ENCODE peak calls at places on chromosomes 2 and 18, in seven cellular contexts. One of them, this sample, is unnamed.

GRCh38 chr2:174985624-174986023 is 19.6 kb downstream of the CHN1 start:
- DNase-seq in SK-N-SH: peak
- DNase-seq in GM12878: no peak
- DNase-seq in H1: no peak
- DNase-seq in GM12892: no peak
- DNase-seq in HepG2: peak
- DNase-seq in K562: no peak
- DNase-seq in this sample: no peak

GRCh38 chr2:236824836-236825235 is 255.2 kb downstream of the ACKR3 start:
- DNase-seq in GM12892: no peak
- DNase-seq in K562: no peak
- DNase-seq in GM12878: no peak
- DNase-seq in H1: no peak
- DNase-seq in SK-N-SH: no peak
- DNase-seq in HepG2: no peak
- DNase-seq in this sample: no peak

GRCh38 chr18:75070625-75071483 is 138.1 kb downstream of the PTGR3 start:
- DNase-seq in GM12878: peak
- DNase-seq in K562: no peak
- DNase-seq in SK-N-SH: no peak
- DNase-seq in H1: no peak
- DNase-seq in HepG2: peak
- DNase-seq in GM12892: peak
- DNase-seq in this sample: peak

GRCh38 chr2:120526047-120526562 is 180.2 kb downstream of the INHBB start:
- DNase-seq in H1: no peak
- DNase-seq in GM12878: no peak
- DNase-seq in GM12892: no peak
- DNase-seq in HepG2: no peak
- DNase-seq in SK-N-SH: no peak
- DNase-seq in K562: no peak
- DNase-seq in this sample: no peak

GRCh38 chr2:218186876-218187649 is 20.3 kb upstream of the CXCR1 start:
- DNase-seq in H1: no peak
- DNase-seq in HepG2: no peak
- DNase-seq in GM12878: no peak
- DNase-seq in SK-N-SH: no peak
- DNase-seq in GM12892: no peak
- DNase-seq in K562: no peak
- DNase-seq in this sample: no peak

GRCh38 chr2:74516070-74516633 is 1.9 kb downstream of the TLX2 start:
- DNase-seq in GM12892: peak
- DNase-seq in SK-N-SH: peak
- DNase-seq in HepG2: no peak
- DNase-seq in H1: peak
- DNase-seq in GM12878: no peak
- DNase-seq in K562: no peak
- DNase-seq in this sample: peak

GRCh38 chr2:20035961-20036666 is 15.3 kb downstream of the LAPTM4A start:
- DNase-seq in K562: no peak
- DNase-seq in GM12892: no peak
- DNase-seq in GM12878: no peak
- DNase-seq in HepG2: no peak
- DNase-seq in SK-N-SH: no peak
- DNase-seq in H1: no peak
- DNase-seq in this sample: no peak

GRCh38 chr2:232013701-232014353 is 52.3 kb downstream of the DIS3L2 start:
- DNase-seq in GM12892: no peak
- DNase-seq in H1: no peak
- DNase-seq in K562: no peak
- DNase-seq in SK-N-SH: peak
- DNase-seq in GM12878: peak
- DNase-seq in HepG2: no peak
- DNase-seq in this sample: no peak

GRCh38 chr18:77106331-77106730 is 26.3 kb downstream of the MBP start:
- DNase-seq in H1: no peak
- DNase-seq in GM12878: no peak
- DNase-seq in HepG2: no peak
- DNase-seq in GM12892: no peak
- DNase-seq in K562: peak
- DNase-seq in SK-N-SH: no peak
- DNase-seq in this sample: no peak

GRCh38 chr2:191155608-191156071 is 4.8 kb upstream of the STAT4 start:
- DNase-seq in GM12892: no peak
- DNase-seq in GM12878: no peak
- DNase-seq in K562: no peak
- DNase-seq in SK-N-SH: peak
- DNase-seq in HepG2: no peak
- DNase-seq in H1: no peak
- DNase-seq in this sample: no peak

GRCh38 chr2:96353606-96354095 is 18.1 kb downstream of the NCAPH start:
- DNase-seq in GM12892: no peak
- DNase-seq in GM12878: no peak
- DNase-seq in H1: no peak
- DNase-seq in HepG2: no peak
- DNase-seq in K562: no peak
- DNase-seq in SK-N-SH: no peak
- DNase-seq in this sample: no peak

DNA sequence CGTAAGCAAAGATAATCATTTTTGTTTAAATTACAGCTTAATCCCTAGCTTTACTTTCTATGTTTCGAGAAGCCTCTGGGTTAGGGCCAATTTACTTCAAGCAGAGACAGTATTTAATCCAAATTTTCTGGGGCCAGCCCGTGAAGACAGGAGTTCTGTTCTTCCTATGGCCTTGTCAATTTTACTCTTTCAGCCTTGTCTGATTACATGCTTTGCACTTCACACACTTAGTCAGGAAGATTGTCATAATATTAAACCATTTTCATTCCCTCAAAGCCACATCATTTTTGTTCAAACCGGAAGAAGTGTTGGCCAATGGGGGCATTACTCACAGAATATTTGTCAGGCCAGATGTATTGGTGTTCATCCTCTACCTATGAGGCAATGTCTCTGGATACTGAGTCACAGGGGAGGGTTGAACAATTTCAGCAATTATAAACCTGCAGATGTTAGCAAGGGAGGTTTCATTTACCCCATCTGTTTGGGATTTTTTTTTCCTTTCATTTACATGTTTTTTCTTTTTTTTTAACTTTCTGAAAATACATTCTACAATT is 1133.2 kb upstream of the ZEB2 start:
- DNase-seq in GM12892: no peak
- DNase-seq in GM12878: no peak
- DNase-seq in K562: no peak
- DNase-seq in SK-N-SH: no peak
- DNase-seq in HepG2: no peak
- DNase-seq in H1: no peak
- DNase-seq in this sample: no peak
- TF ChIP-seq TAF1 in GM12892: no peak
- TF ChIP-seq TAF1 in GM12878: no peak
- TF ChIP-seq TAF1 in K562: no peak
- TF ChIP-seq TAF1 in SK-N-SH: no peak
- TF ChIP-seq TAF1 in HepG2: no peak
- TF ChIP-seq TAF1 in H1: no peak
- TF ChIP-seq TAF1 in this sample: no peak

DNA sequence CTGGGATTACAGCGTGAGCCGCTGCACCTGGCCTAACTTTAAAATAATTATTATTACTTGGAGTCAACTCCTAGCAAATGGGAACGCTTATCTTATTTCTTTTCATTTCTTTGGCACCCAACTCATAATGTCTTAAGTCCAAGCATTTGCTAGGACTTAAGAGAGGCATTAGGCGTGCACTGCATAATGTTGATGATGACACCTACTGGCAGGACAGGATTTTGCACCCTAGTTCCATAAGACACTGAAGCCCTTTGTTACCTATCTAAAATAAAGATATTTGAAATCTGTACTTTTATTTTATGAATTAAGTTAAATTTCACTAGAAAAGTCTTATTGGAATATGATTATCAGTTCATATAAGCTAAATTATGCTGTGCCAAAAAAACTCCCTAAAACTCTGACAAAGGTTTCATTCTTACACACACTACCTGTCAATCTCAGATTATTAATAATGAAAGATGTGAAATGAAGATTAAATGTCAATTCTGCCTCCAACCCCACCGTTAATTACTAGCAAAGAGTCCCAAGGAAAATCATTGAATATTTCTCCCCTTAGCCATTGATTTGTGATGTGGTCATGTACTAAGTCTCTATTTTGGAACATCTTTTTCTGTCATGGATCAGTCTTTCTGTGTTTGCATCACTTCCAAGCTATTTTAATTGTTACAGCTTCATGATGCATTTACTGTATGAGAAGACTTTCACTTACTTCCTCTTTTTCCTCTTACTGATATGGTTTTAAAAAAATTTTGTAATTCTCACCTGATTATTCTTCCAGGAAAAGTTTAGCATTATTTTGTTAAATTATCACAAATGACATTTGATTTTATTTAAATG is 12.7 kb upstream of the CDH2 start:
- DNase-seq in H1: peak
- DNase-seq in SK-N-SH: peak
- DNase-seq in GM12878: peak
- DNase-seq in K562: peak
- DNase-seq in GM12892: no peak
- DNase-seq in HepG2: peak
- DNase-seq in this sample: no peak
- TF ChIP-seq TAF1 in H1: no peak
- TF ChIP-seq TAF1 in SK-N-SH: no peak
- TF ChIP-seq TAF1 in GM12878: no peak
- TF ChIP-seq TAF1 in K562: no peak
- TF ChIP-seq TAF1 in GM12892: no peak
- TF ChIP-seq TAF1 in HepG2: no peak
- TF ChIP-seq TAF1 in this sample: no peak

GRCh38 chr2:183123959-183124221 is 353 bp upstream of the NUP35 start:
- DNase-seq in HepG2: no peak
- DNase-seq in GM12878: no peak
- DNase-seq in GM12892: no peak
- DNase-seq in SK-N-SH: no peak
- DNase-seq in K562: no peak
- DNase-seq in H1: no peak
- DNase-seq in this sample: peak
- TF ChIP-seq TAF1 in HepG2: no peak
- TF ChIP-seq TAF1 in GM12878: no peak
- TF ChIP-seq TAF1 in GM12892: no peak
- TF ChIP-seq TAF1 in SK-N-SH: no peak
- TF ChIP-seq TAF1 in K562: no peak
- TF ChIP-seq TAF1 in H1: no peak
- TF ChIP-seq TAF1 in this sample: no peak

GRCh38 chr2:107412209-107412904 is 414.3 kb upstream of the RGPD4 start:
- DNase-seq in K562: no peak
- DNase-seq in H1: no peak
- DNase-seq in HepG2: no peak
- DNase-seq in SK-N-SH: no peak
- DNase-seq in GM12878: no peak
- DNase-seq in GM12892: no peak
- DNase-seq in this sample: no peak
- TF ChIP-seq TAF1 in K562: no peak
- TF ChIP-seq TAF1 in H1: no peak
- TF ChIP-seq TAF1 in HepG2: no peak
- TF ChIP-seq TAF1 in SK-N-SH: no peak
- TF ChIP-seq TAF1 in GM12878: no peak
- TF ChIP-seq TAF1 in GM12892: no peak
- TF ChIP-seq TAF1 in this sample: no peak

GRCh38 chr2:47815764-47816163 is 32.8 kb downstream of the MSH6 start:
- DNase-seq in H1: no peak
- DNase-seq in GM12892: no peak
- DNase-seq in K562: no peak
- DNase-seq in HepG2: no peak
- DNase-seq in GM12878: no peak
- DNase-seq in SK-N-SH: no peak
- DNase-seq in this sample: no peak
- TF ChIP-seq TAF1 in H1: no peak
- TF ChIP-seq TAF1 in GM12892: no peak
- TF ChIP-seq TAF1 in K562: no peak
- TF ChIP-seq TAF1 in HepG2: no peak
- TF ChIP-seq TAF1 in GM12878: no peak
- TF ChIP-seq TAF1 in SK-N-SH: no peak
- TF ChIP-seq TAF1 in this sample: no peak

DNA sequence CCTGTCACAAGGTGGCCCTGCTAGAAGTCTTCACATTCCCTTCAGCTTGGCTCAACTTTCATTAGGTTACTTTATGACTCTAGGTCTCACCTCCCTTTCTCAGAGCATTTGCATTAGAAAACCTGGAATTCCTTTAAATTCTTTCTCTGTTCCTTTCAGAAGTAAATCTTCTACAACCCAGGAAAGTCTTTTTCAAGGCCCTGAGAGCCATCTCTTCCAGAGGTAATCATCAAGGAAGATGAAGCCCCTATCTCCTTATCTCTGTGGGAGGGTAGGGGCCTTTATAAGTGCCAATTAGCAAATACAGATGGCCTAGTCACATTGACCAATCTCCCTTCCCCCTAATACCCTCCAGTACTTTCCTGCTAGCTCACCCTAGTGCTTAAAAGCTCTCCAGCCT is 848.0 kb upstream of the FAM98A start:
- DNase-seq in SK-N-SH: no peak
- DNase-seq in GM12878: no peak
- DNase-seq in H1: peak
- DNase-seq in HepG2: no peak
- DNase-seq in GM12892: no peak
- DNase-seq in K562: no peak
- DNase-seq in this sample: no peak
- TF ChIP-seq TAF1 in SK-N-SH: no peak
- TF ChIP-seq TAF1 in GM12878: no peak
- TF ChIP-seq TAF1 in H1: no peak
- TF ChIP-seq TAF1 in HepG2: no peak
- TF ChIP-seq TAF1 in GM12892: no peak
- TF ChIP-seq TAF1 in K562: no peak
- TF ChIP-seq TAF1 in this sample: no peak

GRCh38 chr2:25699206-25699605 is 25.8 kb upstream of the DTNB start:
- DNase-seq in H1: no peak
- DNase-seq in HepG2: no peak
- DNase-seq in GM12878: no peak
- DNase-seq in SK-N-SH: no peak
- DNase-seq in GM12892: no peak
- DNase-seq in K562: no peak
- DNase-seq in this sample: no peak
- TF ChIP-seq TAF1 in H1: no peak
- TF ChIP-seq TAF1 in HepG2: no peak
- TF ChIP-seq TAF1 in GM12878: no peak
- TF ChIP-seq TAF1 in SK-N-SH: no peak
- TF ChIP-seq TAF1 in GM12892: no peak
- TF ChIP-seq TAF1 in K562: no peak
- TF ChIP-seq TAF1 in this sample: no peak

GRCh38 chr2:137178955-137179377 is 413.6 kb downstream of the THSD7B start:
- DNase-seq in GM12892: no peak
- DNase-seq in H1: no peak
- DNase-seq in SK-N-SH: no peak
- DNase-seq in GM12878: peak
- DNase-seq in K562: no peak
- DNase-seq in HepG2: no peak
- DNase-seq in this sample: no peak
- TF ChIP-seq TAF1 in GM12892: no peak
- TF ChIP-seq TAF1 in H1: no peak
- TF ChIP-seq TAF1 in SK-N-SH: no peak
- TF ChIP-seq TAF1 in GM12878: no peak
- TF ChIP-seq TAF1 in K562: no peak
- TF ChIP-seq TAF1 in HepG2: no peak
- TF ChIP-seq TAF1 in this sample: no peak